ENCODE peak calls at places on chromosome 19, in seven cellular contexts. One of them, this sample, is unnamed.

GRCh38 chr19:15371786-15372380 is 7.7 kb downstream of the AKAP8 start:
- DNase-seq in naive thymus-derived CD8-positive, alpha-beta T cell: no peak
- DNase-seq in nucleus accumbens: no peak
- DNase-seq in midbrain: no peak
- DNase-seq in IMR-90: no peak
- DNase-seq in effector memory CD8-positive, alpha-beta T cell: no peak
- DNase-seq in fibroblast of villous mesenchyme: no peak
- DNase-seq in this sample: no peak

GRCh38 chr19:16888629-16889371 is at the start of gene F2RL3:
- DNase-seq in naive thymus-derived CD8-positive, alpha-beta T cell: no peak
- DNase-seq in midbrain: no peak
- DNase-seq in fibroblast of villous mesenchyme: peak; percentile 59
- DNase-seq in nucleus accumbens: no peak
- DNase-seq in effector memory CD8-positive, alpha-beta T cell: no peak
- DNase-seq in IMR-90: peak; percentile 22
- DNase-seq in this sample: no peak

GRCh38 chr19:45306522-45307027 is 16.1 kb downstream of the CKM start:
- DNase-seq in nucleus accumbens: no peak
- DNase-seq in IMR-90: no peak
- DNase-seq in midbrain: no peak
- DNase-seq in effector memory CD8-positive, alpha-beta T cell: no peak
- DNase-seq in naive thymus-derived CD8-positive, alpha-beta T cell: no peak
- DNase-seq in fibroblast of villous mesenchyme: no peak
- DNase-seq in this sample: no peak

GRCh38 chr19:5623397-5624153 is 692 bp downstream of the SAFB start:
- DNase-seq in naive thymus-derived CD8-positive, alpha-beta T cell: no peak
- DNase-seq in IMR-90: no peak
- DNase-seq in fibroblast of villous mesenchyme: no peak
- DNase-seq in midbrain: no peak
- DNase-seq in nucleus accumbens: no peak
- DNase-seq in effector memory CD8-positive, alpha-beta T cell: no peak
- DNase-seq in this sample: no peak

GRCh38 chr19:36330226-36330625 is 48.8 kb downstream of the ZFP14 start:
- DNase-seq in midbrain: no peak
- DNase-seq in IMR-90: no peak
- DNase-seq in effector memory CD8-positive, alpha-beta T cell: no peak
- DNase-seq in nucleus accumbens: no peak
- DNase-seq in naive thymus-derived CD8-positive, alpha-beta T cell: no peak
- DNase-seq in fibroblast of villous mesenchyme: no peak
- DNase-seq in this sample: no peak

GRCh38 chr19:16371540-16371986 is 46.9 kb downstream of the KLF2 start:
- DNase-seq in IMR-90: no peak
- DNase-seq in effector memory CD8-positive, alpha-beta T cell: peak; percentile 90
- DNase-seq in fibroblast of villous mesenchyme: peak; percentile 58
- DNase-seq in naive thymus-derived CD8-positive, alpha-beta T cell: peak; percentile 77
- DNase-seq in midbrain: no peak
- DNase-seq in nucleus accumbens: no peak
- DNase-seq in this sample: no peak

GRCh38 chr19:17090501-17091074 is 15.0 kb downstream of the MYO9B start:
- DNase-seq in effector memory CD8-positive, alpha-beta T cell: no peak
- DNase-seq in IMR-90: peak; percentile 60
- DNase-seq in midbrain: no peak
- DNase-seq in nucleus accumbens: no peak
- DNase-seq in fibroblast of villous mesenchyme: peak; percentile 55
- DNase-seq in naive thymus-derived CD8-positive, alpha-beta T cell: no peak
- DNase-seq in this sample: no peak

GRCh38 chr19:47284324-47284899 is 9.7 kb downstream of the INAFM1 start:
- DNase-seq in midbrain: peak; percentile 51
- DNase-seq in fibroblast of villous mesenchyme: peak; percentile 65
- DNase-seq in naive thymus-derived CD8-positive, alpha-beta T cell: no peak
- DNase-seq in effector memory CD8-positive, alpha-beta T cell: peak; percentile 66
- DNase-seq in IMR-90: peak; percentile 68
- DNase-seq in nucleus accumbens: no peak
- DNase-seq in this sample: peak; percentile 35

GRCh38 chr19:51025401-51025800 is 1.0 kb downstream of the KLK11 start:
- DNase-seq in naive thymus-derived CD8-positive, alpha-beta T cell: no peak
- DNase-seq in fibroblast of villous mesenchyme: no peak
- DNase-seq in IMR-90: no peak
- DNase-seq in effector memory CD8-positive, alpha-beta T cell: no peak
- DNase-seq in nucleus accumbens: no peak
- DNase-seq in midbrain: no peak
- DNase-seq in this sample: no peak

GRCh38 chr19:6738726-6739389 is 622 bp upstream of the TRIP10 start:
- DNase-seq in fibroblast of villous mesenchyme: no peak
- DNase-seq in nucleus accumbens: no peak
- DNase-seq in effector memory CD8-positive, alpha-beta T cell: no peak
- DNase-seq in naive thymus-derived CD8-positive, alpha-beta T cell: no peak
- DNase-seq in midbrain: peak; percentile 48
- DNase-seq in IMR-90: peak; percentile 8
- DNase-seq in this sample: no peak

GRCh38 chr19:54959840-54960239 is 6.3 kb upstream of the NLRP2 start:
- DNase-seq in fibroblast of villous mesenchyme: no peak
- DNase-seq in effector memory CD8-positive, alpha-beta T cell: no peak
- DNase-seq in midbrain: no peak
- DNase-seq in IMR-90: no peak
- DNase-seq in naive thymus-derived CD8-positive, alpha-beta T cell: no peak
- DNase-seq in nucleus accumbens: no peak
- DNase-seq in this sample: no peak

GRCh38 chr19:20926796-20927195 is 3.7 kb downstream of the ZNF85 start:
- DNase-seq in effector memory CD8-positive, alpha-beta T cell: no peak
- DNase-seq in naive thymus-derived CD8-positive, alpha-beta T cell: no peak
- DNase-seq in IMR-90: no peak
- DNase-seq in fibroblast of villous mesenchyme: peak; percentile 1
- DNase-seq in midbrain: no peak
- DNase-seq in nucleus accumbens: no peak
- DNase-seq in this sample: no peak

This sample was measured in NCI-H446 treated with DMSO at 0.1 percent for 48 hours.